ENCODE peak calls at places on chromosomes 11 and 22, in four cellular contexts. K, L, F and J are unnamed samples.

GRCh38 chr11:34284836-34285235 is 73.0 kb downstream of the ABTB2 start:
- DNase-seq in F (no peak), K (no peak), L (no peak), J (no peak)

GRCh38 chr11:125464671-125465070 is 31.4 kb downstream of the FEZ1 start:
- DNase-seq in K (no peak), L (no peak), F (no peak), J (no peak)

GRCh38 chr22:44996648-44997047 is 13.2 kb downstream of the PHF21B start:
- DNase-seq in F (no peak), L (no peak), K (no peak), J (no peak)

GRCh38 chr22:48953103-48953720 is 874.5 kb downstream of the BRD1 start:
- DNase-seq in F (no peak), K (no peak), L (no peak), J (no peak)

GRCh38 chr11:118930152-118930712 is 4.5 kb upstream of the BCL9L start:
- DNase-seq in F (peak), L (peak), K (peak), J (peak)

GRCh38 chr11:12750181-12750580 is 76.0 kb downstream of the TEAD1 start:
- DNase-seq in L (no peak), K (no peak), F (no peak), J (no peak)

GRCh38 chr22:25110846-25111578 is 88.6 kb upstream of the CRYBB3 start:
- DNase-seq in F (peak), L (peak), K (peak), J (peak)

GRCh38 chr22:23066200-23067022 is 3.9 kb upstream of the GNAZ start:
- DNase-seq in L (no peak), K (no peak), F (no peak), J (no peak)

GRCh38 chr11:102592634-102593581 is 32.2 kb downstream of the MMP20 start:
- DNase-seq in L (peak), K (peak), F (peak), J (peak)

GRCh38 chr11:67699521-67699920 is 25.1 kb upstream of the ALDH3B2 start:
- DNase-seq in K (peak), F (peak), L (no peak), J (no peak)

GRCh38 chr22:35705141-35705540 is 12.5 kb upstream of the APOL5 start:
- DNase-seq in F (peak), L (no peak), K (no peak), J (no peak)

GRCh38 chr11:125207866-125208425 is 43.4 kb downstream of the PKNOX2 start:
- DNase-seq in L (no peak), K (no peak), F (peak), J (no peak)

GRCh38 chr11:74925281-74925680 is 23.6 kb downstream of the XRRA1 start:
- DNase-seq in L (no peak), K (no peak), F (peak), J (no peak)

GRCh38 chr11:108743851-108744250 is 79.0 kb downstream of the DDX10 start:
- DNase-seq in F (peak), K (no peak), L (no peak), J (no peak)

GRCh38 chr11:57815877-57816276 is 54.3 kb downstream of the CTNND1 start:
- DNase-seq in K (no peak), F (no peak), L (no peak), J (no peak)

GRCh38 chr11:125995313-125995712 is 49.5 kb downstream of the VSIG10L2 start:
- DNase-seq in F (no peak), L (no peak), K (no peak), J (no peak)

GRCh38 chr22:19419086-19419463 is 12.5 kb downstream of the HIRA start:
- DNase-seq in K (no peak), F (no peak), L (no peak), J (peak)

GRCh38 chr11:27926056-27926455 is 181.9 kb downstream of the KIF18A start:
- DNase-seq in F (no peak), L (no peak), K (no peak), J (no peak)

GRCh38 chr11:6027501-6027900 is 3.1 kb downstream of the OR56A1 start:
- DNase-seq in F (no peak), L (no peak), K (no peak), J (no peak)

GRCh38 chr11:94851864-94852581 is 83.9 kb downstream of the AMOTL1 start:
- DNase-seq in L (no peak), K (no peak), F (no peak), J (no peak)

GRCh38 chr11:40328890-40329617 is 1130.4 kb downstream of the LRRC4C start:
- DNase-seq in F (peak), K (peak), L (no peak), J (no peak)

GRCh38 chr11:6237903-6238302 is 986 bp upstream of the CNGA4 start:
- DNase-seq in L (no peak), K (no peak), F (no peak), J (no peak)

GRCh38 chr22:27984723-27985122 is 65.7 kb upstream of the PITPNB start:
- DNase-seq in F (no peak), K (no peak), L (no peak), J (no peak)

GRCh38 chr11:134882671-134883318 is 470.8 kb upstream of the B3GAT1 start:
- DNase-seq in F (no peak), L (no peak), K (no peak), J (no peak)

GRCh38 chr22:37401401-37401859 is 25.8 kb downstream of the ELFN2 start:
- DNase-seq in L (no peak), K (no peak), F (peak), J (no peak)
- TF ChIP-seq RAD21 in L (no peak), K (no peak), F (no peak), J (no peak)

DNA sequence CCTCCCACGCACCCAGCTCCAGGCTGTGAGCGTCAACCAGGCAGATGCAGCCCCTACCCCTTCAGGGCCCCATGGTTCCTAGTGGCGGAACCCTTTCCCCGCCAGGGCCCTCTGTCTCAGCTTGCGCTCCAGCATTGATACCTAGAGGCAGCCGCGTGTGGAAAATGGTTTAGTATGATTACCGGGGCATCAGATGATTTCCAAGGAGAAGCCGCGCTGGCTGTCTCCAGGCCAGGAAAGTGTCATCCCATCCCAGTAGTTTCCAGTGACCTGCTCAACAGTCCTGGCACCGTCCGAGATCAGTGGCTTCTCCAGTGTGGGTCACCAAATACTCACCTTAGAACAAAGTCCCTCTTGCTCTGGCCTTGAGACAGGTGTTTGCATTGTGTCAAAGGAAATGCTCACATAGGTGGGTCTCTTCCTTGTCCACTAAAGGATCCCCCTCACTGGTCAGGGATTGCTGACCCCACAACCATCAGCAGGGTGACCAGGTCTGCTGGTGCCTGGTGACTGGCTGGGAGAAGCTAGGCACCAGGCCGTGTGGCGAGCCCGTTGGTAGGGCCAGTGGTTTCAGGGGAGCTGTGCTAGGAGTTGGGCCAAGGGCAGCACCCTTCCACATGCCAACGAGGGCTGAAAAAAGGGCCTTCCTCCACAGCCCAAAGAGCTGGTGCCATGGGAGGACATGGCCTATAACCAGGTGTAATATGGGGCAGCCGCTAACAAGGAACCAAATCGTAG is 109.4 kb downstream of the MORC2 start:
- DNase-seq in F (no peak), L (no peak), K (no peak), J (no peak)
- TF ChIP-seq RAD21 in F (no peak), L (no peak), K (no peak), J (no peak)

GRCh38 chr11:61187505-61188130 is 15.7 kb upstream of the PGA3 start:
- DNase-seq in L (peak), K (peak), F (peak), J (peak)
- TF ChIP-seq RAD21 in L (peak), K (peak), F (peak), J (peak)

GRCh38 chr11:11336664-11337063 is 16.4 kb downstream of the CSNK2A3 start:
- DNase-seq in K (no peak), F (no peak), L (no peak), J (no peak)
- TF ChIP-seq RAD21 in K (no peak), F (no peak), L (no peak), J (no peak)

GRCh38 chr22:20438066-20438677 is 547 bp upstream of the SCARF2 start:
- DNase-seq in L (no peak), F (peak), K (no peak), J (no peak)

GRCh38 chr22:20439928-20440575 is 2.4 kb upstream of the SCARF2 start:
- DNase-seq in K (no peak), L (no peak), F (no peak), J (no peak)

GRCh38 chr22:20439556-20439927 is 1.9 kb upstream of the SCARF2 start:
- DNase-seq in L (no peak), F (no peak), K (no peak), J (no peak)

GRCh38 chr22:20437253-20438065 is at the start of gene SCARF2:
- DNase-seq in K (no peak), F (peak), L (no peak), J (no peak)

GRCh38 chr22:20438678-20439492 is 1.3 kb upstream of the SCARF2 start:
- DNase-seq in K (peak), L (no peak), F (no peak), J (peak)
- TF ChIP-seq RAD21 in K (no peak), L (no peak), F (peak), J (peak)

DNA sequence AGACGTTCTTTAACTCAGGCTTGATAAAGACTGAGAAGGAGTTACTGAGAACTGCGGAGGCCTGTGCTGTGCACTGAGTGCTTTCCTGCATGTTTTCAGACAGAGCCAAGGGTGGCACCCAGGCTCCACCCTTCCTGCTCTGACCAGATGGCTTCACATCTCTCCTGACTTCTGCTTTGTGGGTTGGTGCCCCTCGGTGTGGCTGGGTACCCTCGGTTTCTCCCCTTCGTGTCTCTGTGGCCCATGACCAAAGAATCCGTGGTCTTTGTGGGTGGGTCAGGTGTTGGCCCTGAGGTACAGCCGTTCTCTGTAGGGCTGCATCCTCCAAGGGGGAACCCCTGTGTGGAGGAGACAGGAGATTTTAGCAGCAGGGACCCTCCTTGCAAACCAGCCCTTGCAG is 34.3 kb downstream of the GRIK4 start:
- DNase-seq in F (no peak), L (no peak), K (no peak), J (no peak)
- TF ChIP-seq RAD21 in F (no peak), L (no peak), K (no peak), J (no peak)

GRCh38 chr11:77410076-77410827 is 63.6 kb downstream of the PAK1 start:
- DNase-seq in F (no peak), L (no peak), K (no peak), J (no peak)
- TF ChIP-seq RAD21 in F (no peak), L (no peak), K (no peak), J (no peak)

GRCh38 chr11:100629671-100630070 is 57.4 kb upstream of the ARHGAP42 start:
- DNase-seq in L (no peak), K (peak), F (no peak), J (no peak)

GRCh38 chr11:100631316-100631715 is 55.8 kb upstream of the ARHGAP42 start:
- DNase-seq in F (no peak), K (no peak), L (no peak), J (no peak)

GRCh38 chr11:100635194-100635593 is 51.9 kb upstream of the ARHGAP42 start:
- DNase-seq in F (no peak), L (no peak), K (no peak), J (no peak)

GRCh38 chr11:100630898-100631297 is 56.2 kb upstream of the ARHGAP42 start:
- DNase-seq in F (peak), L (no peak), K (no peak), J (no peak)

DNA sequence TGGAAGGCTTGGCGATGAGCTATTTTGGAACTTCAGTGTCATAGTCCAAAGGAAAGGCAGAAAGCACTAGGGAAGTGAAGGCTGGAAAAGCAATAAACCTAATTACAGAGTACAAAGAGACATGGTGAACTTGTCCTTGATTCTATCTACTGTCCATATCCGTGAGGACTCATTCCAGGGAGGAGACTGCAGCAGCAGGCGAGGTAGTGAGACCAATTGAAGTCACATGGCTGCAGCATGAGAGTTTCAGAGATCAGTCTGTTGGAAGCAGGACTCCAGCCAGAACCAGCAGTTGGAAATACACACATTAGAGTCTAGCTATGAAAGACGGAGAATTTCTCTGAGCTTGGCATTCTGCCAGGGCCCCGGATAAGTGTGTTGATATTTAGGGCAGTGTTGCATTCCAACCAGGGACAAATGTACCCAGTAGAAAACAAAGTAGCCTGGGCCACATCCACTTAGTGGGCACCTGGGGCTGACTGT is 54.1 kb upstream of the ARHGAP42 start:
- DNase-seq in L (no peak), K (peak), F (peak), J (no peak)
- TF ChIP-seq RAD21 in L (no peak), K (no peak), F (no peak), J (no peak)

DNA sequence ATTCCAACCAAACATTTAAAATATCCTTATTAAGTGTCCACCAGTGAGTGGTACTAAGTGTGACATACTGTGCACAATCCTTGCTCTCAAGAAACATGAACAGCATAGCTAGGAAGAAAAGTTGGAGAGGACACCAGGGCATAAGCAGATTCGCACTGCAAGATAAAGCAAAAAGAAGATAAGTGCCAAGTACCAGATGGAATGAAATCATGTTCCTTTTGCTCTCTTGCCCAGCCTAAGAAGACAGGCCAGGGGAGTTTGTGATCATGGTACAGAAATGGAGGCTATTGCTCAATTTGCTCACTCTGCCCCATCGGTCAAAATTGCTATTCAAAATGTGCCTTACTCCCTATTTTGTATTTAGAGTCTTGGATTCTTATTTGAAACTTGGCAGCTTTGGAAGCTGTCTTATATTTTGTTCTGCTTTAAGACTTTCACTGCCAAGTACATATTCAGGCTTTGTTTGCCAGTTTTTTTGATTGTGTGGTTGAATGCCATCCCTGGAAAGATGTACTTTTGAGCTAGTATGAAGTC is 90.4 kb downstream of the PAX6 start:
- DNase-seq in K (no peak), F (no peak), L (no peak), J (no peak)
- TF ChIP-seq RAD21 in K (no peak), F (no peak), L (no peak), J (no peak)

GRCh38 chr11:76935030-76935429 is 74.3 kb downstream of the ACER3 start:
- DNase-seq in K (peak), L (no peak), F (no peak), J (no peak)
- TF ChIP-seq RAD21 in K (no peak), L (no peak), F (no peak), J (no peak)